ENCODE peak calls at places on chromosomes 13 and 19, in eight cellular contexts. One of them, this sample, is unnamed.

GRCh38 chr13:25192936-25193335 is 20.8 kb upstream of the AMER2 start:
- DNase-seq in gastrocnemius medialis: no peak
- DNase-seq in thoracic aorta: no peak
- DNase-seq in brain microvascular endothelial cell: no peak
- DNase-seq in IMR-90: no peak
- DNase-seq in heart left ventricle: no peak
- DNase-seq in PC-3: no peak
- DNase-seq in cardiac muscle cell: no peak
- DNase-seq in this sample: no peak

GRCh38 chr19:13396256-13397080 is 109.8 kb downstream of the CACNA1A start:
- DNase-seq in IMR-90: peak; percentile 70
- DNase-seq in thoracic aorta: no peak
- DNase-seq in cardiac muscle cell: peak; percentile 93
- DNase-seq in gastrocnemius medialis: peak; percentile 5
- DNase-seq in PC-3: peak; percentile 54
- DNase-seq in heart left ventricle: peak; percentile 27
- DNase-seq in brain microvascular endothelial cell: peak; percentile 41
- DNase-seq in this sample: peak; percentile 11

GRCh38 chr19:19459707-19460251 is 54.3 kb downstream of the GATAD2A start:
- DNase-seq in PC-3: peak; percentile 79
- DNase-seq in brain microvascular endothelial cell: peak; percentile 73
- DNase-seq in cardiac muscle cell: peak; percentile 58
- DNase-seq in thoracic aorta: no peak
- DNase-seq in heart left ventricle: peak; percentile 64
- DNase-seq in gastrocnemius medialis: no peak
- DNase-seq in IMR-90: peak; percentile 87
- DNase-seq in this sample: peak; percentile 22

GRCh38 chr19:5292843-5293606 is 47.6 kb downstream of the PTPRS start:
- DNase-seq in IMR-90: peak; percentile 65
- DNase-seq in gastrocnemius medialis: peak; percentile 34
- DNase-seq in brain microvascular endothelial cell: peak; percentile 45
- DNase-seq in heart left ventricle: peak; percentile 57
- DNase-seq in PC-3: peak; percentile 67
- DNase-seq in thoracic aorta: peak; percentile 17
- DNase-seq in cardiac muscle cell: peak; percentile 74
- DNase-seq in this sample: peak; percentile 79

GRCh38 chr19:46426506-46427162 is 2.1 kb downstream of the PNMA8C start:
- DNase-seq in cardiac muscle cell: peak; percentile 89
- DNase-seq in thoracic aorta: no peak
- DNase-seq in IMR-90: peak; percentile 68
- DNase-seq in PC-3: no peak
- DNase-seq in heart left ventricle: peak; percentile 84
- DNase-seq in brain microvascular endothelial cell: peak; percentile 56
- DNase-seq in gastrocnemius medialis: no peak
- DNase-seq in this sample: no peak

GRCh38 chr13:26254583-26255102 is 714 bp downstream of the CDK8 start:
- DNase-seq in cardiac muscle cell: peak; percentile 38
- DNase-seq in IMR-90: peak; percentile 31
- DNase-seq in brain microvascular endothelial cell: peak; percentile 10
- DNase-seq in thoracic aorta: peak; percentile 6
- DNase-seq in gastrocnemius medialis: peak; percentile 43
- DNase-seq in heart left ventricle: peak; percentile 61
- DNase-seq in PC-3: peak; percentile 49
- DNase-seq in this sample: peak; percentile 25

GRCh38 chr19:46381346-46381745 is 32.0 kb downstream of the CCDC8 start:
- DNase-seq in thoracic aorta: no peak
- DNase-seq in heart left ventricle: no peak
- DNase-seq in brain microvascular endothelial cell: no peak
- DNase-seq in cardiac muscle cell: no peak
- DNase-seq in PC-3: no peak
- DNase-seq in gastrocnemius medialis: no peak
- DNase-seq in IMR-90: no peak
- DNase-seq in this sample: no peak

GRCh38 chr13:50596776-50597203 is 246.7 kb downstream of the DLEU7 start:
- DNase-seq in brain microvascular endothelial cell: no peak
- DNase-seq in cardiac muscle cell: no peak
- DNase-seq in gastrocnemius medialis: no peak
- DNase-seq in IMR-90: no peak
- DNase-seq in thoracic aorta: no peak
- DNase-seq in heart left ventricle: no peak
- DNase-seq in PC-3: no peak
- DNase-seq in this sample: no peak

GRCh38 chr13:111508164-111508870 is 187.9 kb downstream of the TEX29 start:
- DNase-seq in IMR-90: no peak
- DNase-seq in thoracic aorta: no peak
- DNase-seq in gastrocnemius medialis: no peak
- DNase-seq in heart left ventricle: no peak
- DNase-seq in cardiac muscle cell: no peak
- DNase-seq in brain microvascular endothelial cell: no peak
- DNase-seq in PC-3: no peak
- DNase-seq in this sample: peak; percentile 46

GRCh38 chr19:21472507-21472906 is 32.9 kb upstream of the ZNF429 start:
- DNase-seq in brain microvascular endothelial cell: no peak
- DNase-seq in thoracic aorta: no peak
- DNase-seq in IMR-90: no peak
- DNase-seq in gastrocnemius medialis: no peak
- DNase-seq in cardiac muscle cell: no peak
- DNase-seq in heart left ventricle: no peak
- DNase-seq in PC-3: no peak
- DNase-seq in this sample: no peak

GRCh38 chr19:12834976-12835757 is 788 bp upstream of the RTBDN start:
- DNase-seq in cardiac muscle cell: peak; percentile 21
- DNase-seq in thoracic aorta: no peak
- DNase-seq in PC-3: peak; percentile 64
- DNase-seq in IMR-90: no peak
- DNase-seq in brain microvascular endothelial cell: no peak
- DNase-seq in gastrocnemius medialis: no peak
- DNase-seq in heart left ventricle: no peak
- DNase-seq in this sample: no peak

GRCh38 chr19:52734340-52734892 is 428 bp downstream of the ZNF611 start:
- DNase-seq in PC-3: no peak
- DNase-seq in thoracic aorta: no peak
- DNase-seq in heart left ventricle: peak; percentile 38
- DNase-seq in cardiac muscle cell: peak; percentile 9
- DNase-seq in IMR-90: no peak
- DNase-seq in gastrocnemius medialis: no peak
- DNase-seq in brain microvascular endothelial cell: peak; percentile 32
- DNase-seq in this sample: no peak

GRCh38 chr13:105573134-105573533 is 962.3 kb downstream of the EFNB2 start:
- DNase-seq in brain microvascular endothelial cell: no peak
- DNase-seq in heart left ventricle: no peak
- DNase-seq in PC-3: peak; percentile 43
- DNase-seq in thoracic aorta: no peak
- DNase-seq in IMR-90: no peak
- DNase-seq in gastrocnemius medialis: no peak
- DNase-seq in cardiac muscle cell: no peak
- DNase-seq in this sample: no peak

GRCh38 chr19:48807590-48808308 is 3.1 kb downstream of the BCAT2 start:
- DNase-seq in brain microvascular endothelial cell: no peak
- DNase-seq in PC-3: no peak
- DNase-seq in thoracic aorta: no peak
- DNase-seq in IMR-90: no peak
- DNase-seq in heart left ventricle: no peak
- DNase-seq in gastrocnemius medialis: no peak
- DNase-seq in cardiac muscle cell: no peak
- DNase-seq in this sample: no peak

GRCh38 chr13:51432576-51432975 is 20.3 kb downstream of the INTS6 start:
- DNase-seq in IMR-90: no peak
- DNase-seq in heart left ventricle: no peak
- DNase-seq in cardiac muscle cell: no peak
- DNase-seq in PC-3: no peak
- DNase-seq in brain microvascular endothelial cell: no peak
- DNase-seq in thoracic aorta: no peak
- DNase-seq in gastrocnemius medialis: no peak
- DNase-seq in this sample: no peak

GRCh38 chr13:51645154-51645650 is 60.9 kb downstream of the WDFY2 start:
- DNase-seq in heart left ventricle: no peak
- DNase-seq in brain microvascular endothelial cell: peak; percentile 87
- DNase-seq in IMR-90: peak; percentile 57
- DNase-seq in PC-3: no peak
- DNase-seq in gastrocnemius medialis: no peak
- DNase-seq in cardiac muscle cell: peak; percentile 91
- DNase-seq in thoracic aorta: no peak
- DNase-seq in this sample: peak; percentile 33

GRCh38 chr19:16628984-16629691 is 1.1 kb upstream of the MED26 start:
- DNase-seq in gastrocnemius medialis: peak; percentile 68
- DNase-seq in thoracic aorta: no peak
- DNase-seq in cardiac muscle cell: peak; percentile 70
- DNase-seq in IMR-90: peak; percentile 72
- DNase-seq in heart left ventricle: peak; percentile 48
- DNase-seq in brain microvascular endothelial cell: peak; percentile 12
- DNase-seq in PC-3: no peak
- DNase-seq in this sample: peak; percentile 34

GRCh38 chr13:113654591-113655357 is 3.2 kb downstream of the ATP4B start:
- DNase-seq in heart left ventricle: peak; percentile 21
- DNase-seq in gastrocnemius medialis: no peak
- DNase-seq in thoracic aorta: no peak
- DNase-seq in brain microvascular endothelial cell: no peak
- DNase-seq in cardiac muscle cell: no peak
- DNase-seq in IMR-90: no peak
- DNase-seq in PC-3: no peak
- DNase-seq in this sample: no peak

GRCh38 chr19:2339644-2340310 is 11.3 kb downstream of the SPPL2B start:
- DNase-seq in IMR-90: no peak
- DNase-seq in cardiac muscle cell: no peak
- DNase-seq in brain microvascular endothelial cell: no peak
- DNase-seq in PC-3: no peak
- DNase-seq in thoracic aorta: no peak
- DNase-seq in heart left ventricle: no peak
- DNase-seq in gastrocnemius medialis: no peak
- DNase-seq in this sample: no peak
- H3K36me3 ChIP-seq in IMR-90: peaks cover 24% of the 10 kb centered on the region
- H3K36me3 ChIP-seq in cardiac muscle cell: peaks cover 14% of the 10 kb centered on the region
- H3K36me3 ChIP-seq in brain microvascular endothelial cell: peaks cover 12% of the 10 kb centered on the region
- H3K36me3 ChIP-seq in PC-3: no peaks in the 10 kb centered on the region
- H3K36me3 ChIP-seq in thoracic aorta: peaks cover 7% of the 10 kb centered on the region
- H3K36me3 ChIP-seq in heart left ventricle: no peaks in the 10 kb centered on the region
- H3K36me3 ChIP-seq in gastrocnemius medialis: peaks cover 38% of the 10 kb centered on the region
- H3K36me3 ChIP-seq in this sample: peaks cover 39% of the 10 kb centered on the region

GRCh38 chr19:4037301-4037949 is 29.3 kb downstream of the ZBTB7A start:
- DNase-seq in heart left ventricle: no peak
- DNase-seq in brain microvascular endothelial cell: no peak
- DNase-seq in IMR-90: no peak
- DNase-seq in gastrocnemius medialis: no peak
- DNase-seq in thoracic aorta: no peak
- DNase-seq in PC-3: no peak
- DNase-seq in cardiac muscle cell: no peak
- DNase-seq in this sample: no peak
- H3K27ac ChIP-seq in heart left ventricle: no peak overlapping the region
- H3K27ac ChIP-seq in brain microvascular endothelial cell: no peak overlapping the region
- H3K27ac ChIP-seq in IMR-90: no peak overlapping the region
- H3K27ac ChIP-seq in gastrocnemius medialis: no peak overlapping the region
- H3K27ac ChIP-seq in thoracic aorta: no peak overlapping the region
- H3K27ac ChIP-seq in PC-3: no peak overlapping the region
- H3K27ac ChIP-seq in cardiac muscle cell: no peak overlapping the region
- H3K27ac ChIP-seq in this sample: no peak overlapping the region

DNA sequence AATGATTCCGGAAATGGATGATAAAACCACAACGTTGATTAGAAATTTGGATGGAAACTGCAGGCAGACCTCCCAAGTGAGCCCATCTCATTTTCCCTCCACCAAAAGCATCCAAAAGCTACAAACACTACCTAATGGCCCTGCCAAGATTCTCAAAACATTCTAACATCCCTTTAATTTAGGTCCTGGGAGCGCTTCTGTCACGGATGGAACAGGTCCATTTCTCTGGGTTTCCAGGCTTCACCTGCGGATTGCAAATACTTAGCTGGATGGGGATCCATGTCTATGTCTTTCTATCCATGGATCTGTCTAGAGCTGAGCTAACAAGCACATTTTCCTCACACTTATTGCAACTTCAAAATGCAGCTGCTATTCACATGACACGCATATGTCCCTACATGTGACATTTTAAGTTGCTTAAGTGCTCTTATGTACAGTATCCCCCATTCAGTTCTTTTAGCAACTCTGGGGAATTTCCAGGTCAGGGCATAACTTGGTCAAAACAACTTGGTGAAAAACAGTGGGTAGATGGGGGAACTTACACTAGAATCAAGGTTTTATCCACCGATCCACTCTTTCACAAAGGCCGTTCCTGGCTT is 73.2 kb downstream of the COL4A1 start:
- DNase-seq in gastrocnemius medialis: no peak
- DNase-seq in IMR-90: no peak
- DNase-seq in brain microvascular endothelial cell: no peak
- DNase-seq in PC-3: no peak
- DNase-seq in thoracic aorta: no peak
- DNase-seq in cardiac muscle cell: no peak
- DNase-seq in heart left ventricle: no peak
- DNase-seq in this sample: no peak
- H3K4me3 ChIP-seq in gastrocnemius medialis: no peak overlapping the region
- H3K4me3 ChIP-seq in IMR-90: no peak overlapping the region
- H3K4me3 ChIP-seq in brain microvascular endothelial cell: no peak overlapping the region
- H3K4me3 ChIP-seq in PC-3: no peak overlapping the region
- H3K4me3 ChIP-seq in thoracic aorta: peak overlapping the region; percentile 53
- H3K4me3 ChIP-seq in cardiac muscle cell: no peak overlapping the region
- H3K4me3 ChIP-seq in heart left ventricle: no peak overlapping the region
- H3K4me3 ChIP-seq in this sample: peak overlapping the region; percentile 22

DNA sequence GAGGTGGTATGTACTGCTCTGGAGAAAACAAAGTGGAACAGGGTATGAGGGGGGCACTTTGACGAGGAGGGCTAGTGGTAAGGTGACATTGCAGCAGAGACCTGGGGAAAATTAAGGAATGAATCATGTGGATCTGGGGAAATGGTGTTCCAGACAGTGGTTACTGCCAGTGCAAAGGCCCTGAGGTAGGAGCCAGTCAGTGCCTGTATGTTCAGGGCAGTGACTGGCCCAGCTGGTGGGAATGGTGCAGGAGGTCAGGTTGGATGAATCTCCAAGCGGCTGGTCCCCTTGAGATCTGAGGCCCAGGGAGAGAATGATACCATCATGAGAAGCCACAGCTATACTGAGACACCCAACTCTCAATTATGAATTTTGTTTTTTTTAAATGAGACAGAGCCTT is 4.9 kb downstream of the VAV1 start:
- DNase-seq in brain microvascular endothelial cell: no peak
- DNase-seq in cardiac muscle cell: no peak
- DNase-seq in PC-3: no peak
- DNase-seq in thoracic aorta: no peak
- DNase-seq in IMR-90: no peak
- DNase-seq in heart left ventricle: no peak
- DNase-seq in gastrocnemius medialis: no peak
- DNase-seq in this sample: no peak
- H3K36me3 ChIP-seq in brain microvascular endothelial cell: no peaks in the 10 kb centered on the region
- H3K36me3 ChIP-seq in cardiac muscle cell: no peaks in the 10 kb centered on the region
- H3K36me3 ChIP-seq in PC-3: no peaks in the 10 kb centered on the region
- H3K36me3 ChIP-seq in thoracic aorta: no peaks in the 10 kb centered on the region
- H3K36me3 ChIP-seq in IMR-90: no peaks in the 10 kb centered on the region
- H3K36me3 ChIP-seq in heart left ventricle: no peaks in the 10 kb centered on the region
- H3K36me3 ChIP-seq in gastrocnemius medialis: no peaks in the 10 kb centered on the region
- H3K36me3 ChIP-seq in this sample: no peaks in the 10 kb centered on the region

DNA sequence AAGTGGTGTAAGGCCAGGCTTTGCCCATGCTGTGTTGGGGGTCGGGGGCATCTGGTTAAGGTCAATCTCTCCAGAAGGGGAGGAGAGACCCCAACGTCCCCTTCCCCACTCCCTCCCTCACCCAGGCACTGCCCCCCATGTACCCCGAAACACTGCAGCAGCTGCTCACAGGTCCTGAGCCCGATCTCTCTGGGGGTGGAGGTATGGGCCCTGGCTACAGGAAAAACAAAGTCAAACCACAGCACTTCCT is 10.2 kb downstream of the CAPN12 start:
- DNase-seq in gastrocnemius medialis: no peak
- DNase-seq in IMR-90: no peak
- DNase-seq in cardiac muscle cell: no peak
- DNase-seq in thoracic aorta: no peak
- DNase-seq in heart left ventricle: no peak
- DNase-seq in PC-3: no peak
- DNase-seq in brain microvascular endothelial cell: no peak
- DNase-seq in this sample: no peak
- H3K27ac ChIP-seq in gastrocnemius medialis: peak overlapping the region; percentile 59
- H3K27ac ChIP-seq in IMR-90: no peak overlapping the region
- H3K27ac ChIP-seq in cardiac muscle cell: peak overlapping the region; percentile 75
- H3K27ac ChIP-seq in thoracic aorta: peak overlapping the region; percentile 70
- H3K27ac ChIP-seq in heart left ventricle: peak overlapping the region; percentile 74
- H3K27ac ChIP-seq in PC-3: peak overlapping the region; percentile 62
- H3K27ac ChIP-seq in brain microvascular endothelial cell: no peak overlapping the region
- H3K27ac ChIP-seq in this sample: no peak overlapping the region